ENCODE peak calls at places on chromosomes 4 and X, in eight cellular contexts. S is ovary; E is tibial artery; J is effector memory CD4-positive, alpha-beta T cell; L is lower lobe of right lung; D is CD8-positive, alpha-beta T cell; T is Karpas-422; Q is A549. N is an unnamed sample.

GRCh38 chr4:155353923-155354540 is 22.7 kb downstream of the MAP9 start:
- DNase-seq in J (no peak), S (peak; percentile 22), Q (peak; percentile 59), E (peak; percentile 85), T (peak; percentile 89), L (peak; percentile 70), D (peak; percentile 15), N (peak; percentile 68)

GRCh38 chr4:1012031-1012739 is 759 bp downstream of the FGFRL1 start:
- DNase-seq in J (peak; percentile 32), L (peak; percentile 67), D (peak; percentile 39), S (peak; percentile 49), Q (peak; percentile 37), E (no peak), T (no peak), N (peak; percentile 72)

GRCh38 chr4:155600246-155600645 is 66.4 kb upstream of the GUCY1A1 start:
- DNase-seq in E (no peak), L (no peak), J (no peak), S (no peak), Q (no peak), D (no peak), T (peak; percentile 68), N (no peak)

GRCh38 chr4:126691797-126692196 is 941.0 kb upstream of the INTU start:
- DNase-seq in E (no peak), S (no peak), D (no peak), J (no peak), L (no peak), T (peak; percentile 41), Q (no peak), N (no peak)

GRCh38 chr4:161320377-161320776 is 843.4 kb downstream of the FSTL5 start:
- DNase-seq in Q (peak; percentile 54), T (peak; percentile 85), E (no peak), J (no peak), S (no peak), D (no peak), L (no peak), N (no peak)

GRCh38 chr4:169070071-169070894 is 60.2 kb upstream of the CBR4 start:
- DNase-seq in E (peak; percentile 78), D (no peak), J (no peak), L (no peak), S (peak; percentile 42), T (no peak), Q (peak; percentile 74), N (no peak)

GRCh38 chr4:145452447-145453162 is 29.0 kb upstream of the SMAD1 start:
- DNase-seq in D (no peak), S (no peak), T (peak; percentile 29), L (no peak), J (no peak), E (no peak), Q (no peak), N (no peak)

GRCh38 chr4:81137446-81137845 is 77.6 kb downstream of the PRKG2 start:
- DNase-seq in D (no peak), T (no peak), J (no peak), Q (no peak), E (no peak), S (no peak), L (no peak), N (no peak)

GRCh38 chr4:168587326-168588125 is 90.7 kb downstream of the PALLD start:
- DNase-seq in D (no peak), J (no peak), L (no peak), E (peak; percentile 75), S (peak; percentile 11), Q (peak; percentile 76), T (no peak), N (no peak)

GRCh38 chr4:155972098-155972497 is 18.4 kb upstream of the CTSO start:
- DNase-seq in Q (peak; percentile 35), T (peak; percentile 81), S (no peak), J (no peak), L (no peak), E (no peak), D (no peak), N (peak; percentile 30)

GRCh38 chr4:81522711-81523110 is 51.0 kb upstream of the RASGEF1B start:
- DNase-seq in Q (no peak), E (no peak), S (no peak), D (no peak), L (no peak), J (no peak), T (no peak), N (no peak)

GRCh38 chrX:23503835-23504539 is 163.3 kb upstream of the PRDX4 start:
- DNase-seq in D (no peak), E (peak; percentile 91), J (no peak), T (peak; percentile 36), L (peak; percentile 70), Q (peak; percentile 76), S (no peak), N (peak; percentile 77)

GRCh38 chr4:149933120-149933519 is 117.5 kb upstream of the IQCM start:
- DNase-seq in E (no peak), L (no peak), J (no peak), D (no peak), Q (no peak), T (no peak), S (no peak), N (no peak)

GRCh38 chrX:24360272-24360671 is at the start of gene SUPT20HL1:
- DNase-seq in T (no peak), E (no peak), L (no peak), S (no peak), D (no peak), J (no peak), Q (no peak), N (no peak)

GRCh38 chrX:153780678-153781427 is at the start of gene SRPK3:
- DNase-seq in J (no peak), D (no peak), T (no peak), E (peak; percentile 71), Q (no peak), L (no peak), S (no peak), N (no peak)

GRCh38 chr4:152032722-152033131 is 271.9 kb upstream of the GATB start:
- DNase-seq in L (no peak), T (no peak), E (no peak), D (no peak), J (no peak), Q (no peak), S (no peak), N (peak; percentile 85)

GRCh38 chrX:132775230-132775823 is 183.1 kb downstream of the HS6ST2 start:
- DNase-seq in Q (no peak), T (no peak), J (no peak), S (no peak), L (no peak), D (no peak), E (no peak), N (no peak)

GRCh38 chrX:56284269-56284668 is 52.1 kb downstream of the KLF8 start:
- DNase-seq in J (no peak), D (no peak), E (no peak), S (no peak), L (peak; percentile 29), Q (no peak), T (no peak), N (no peak)

GRCh38 chrX:29890646-29891200 is 324.6 kb upstream of the MAGEB2 start:
- DNase-seq in D (no peak), T (no peak), L (no peak), Q (no peak), E (no peak), S (no peak), J (no peak), N (no peak)

GRCh38 chr4:154877110-154877760 is 96.2 kb downstream of the RBM46 start:
- DNase-seq in T (no peak), S (no peak), E (no peak), J (no peak), Q (peak; percentile 62), L (no peak), D (no peak), N (no peak)

GRCh38 chrX:46967547-46967946 is 55.3 kb downstream of the JADE3 start:
- DNase-seq in E (no peak), T (no peak), S (no peak), L (no peak), J (no peak), D (no peak), Q (no peak), N (no peak)

GRCh38 chrX:12978205-12979010 is 3.5 kb downstream of the TMSB4X start:
- DNase-seq in S (peak; percentile 36), D (peak; percentile 76), J (peak; percentile 62), T (peak; percentile 86), E (peak; percentile 65), Q (peak; percentile 81), L (peak; percentile 71), N (peak; percentile 52)
- H3K27ac ChIP-seq in S (peak overlapping the region; percentile 78), D (peak overlapping the region; percentile 99), J (peak overlapping the region; percentile 78), T (peak overlapping the region; percentile 52), E (peak overlapping the region; percentile 98), Q (peak overlapping the region; percentile 99), L (peak overlapping the region; percentile 98), N (peak overlapping the region; percentile 21)

GRCh38 chr4:185201983-185202962 is 1.5 kb downstream of the CFAP97 start:
- DNase-seq in D (peak; percentile 18), T (no peak), Q (no peak), J (peak; percentile 68), S (no peak), E (no peak), L (no peak), N (no peak)
- H3K27ac ChIP-seq in D (peak overlapping the region; percentile 83), T (peak overlapping the region; percentile 72), Q (peak overlapping the region; percentile 93), J (peak overlapping the region; percentile 85), S (peak overlapping the region; percentile 97), E (peak overlapping the region; percentile 97), L (peak overlapping the region; percentile 95), N (peak overlapping the region; percentile 22)

GRCh38 chr4:2848449-2848848 is 4.8 kb downstream of the ADD1 start:
- DNase-seq in E (no peak), Q (no peak), L (no peak), J (no peak), D (no peak), S (no peak), T (no peak), N (peak; percentile 56)

GRCh38 chr4:2852481-2852881 is 8.8 kb downstream of the ADD1 start:
- DNase-seq in J (no peak), Q (no peak), D (peak; percentile 35), E (no peak), T (no peak), L (peak; percentile 51), S (no peak), N (peak; percentile 63)

GRCh38 chr4:2850966-2851782 is 7.5 kb downstream of the ADD1 start:
- DNase-seq in L (no peak), E (no peak), Q (no peak), J (no peak), S (no peak), T (peak; percentile 58), D (no peak), N (no peak)

GRCh38 chr4:2847297-2847871 is 3.7 kb downstream of the ADD1 start:
- DNase-seq in S (no peak), D (no peak), L (no peak), J (no peak), Q (no peak), T (no peak), E (no peak), N (no peak)

GRCh38 chr4:2849267-2850140 is 5.9 kb downstream of the ADD1 start:
- DNase-seq in L (no peak), S (no peak), D (no peak), E (no peak), J (no peak), Q (no peak), T (no peak), N (no peak)
- H3K27ac ChIP-seq in L (peak overlapping the region; percentile 18), S (no peak overlapping the region), D (no peak overlapping the region), E (no peak overlapping the region), J (no peak overlapping the region), Q (no peak overlapping the region), T (no peak overlapping the region), N (no peak overlapping the region)

GRCh38 chr4:42627887-42628646 is 28.8 kb downstream of the ATP8A1 start:
- DNase-seq in Q (peak; percentile 0), L (no peak), D (peak; percentile 62), T (peak; percentile 90), J (no peak), S (peak; percentile 64), E (peak; percentile 81), N (peak; percentile 31)
- H3K27ac ChIP-seq in Q (no peak overlapping the region), L (no peak overlapping the region), D (peak overlapping the region; percentile 33), T (peak overlapping the region; percentile 81), J (no peak overlapping the region), S (no peak overlapping the region), E (no peak overlapping the region), N (no peak overlapping the region)